ENCODE peak calls at places on chromosomes 1 and 21, in seven cellular contexts. K is IMR-90, L is H1, E is mesendoderm, Z is H9, U is mesenchymal stem cell, I is trophoblast cell. Q is an unnamed sample. For H3K4me1, the result is how much of the 10 kb centered on the place peaks cover.

GRCh38 chr1:179083031-179083345 is 1.1 kb downstream of the TOR3A start:
- DNase-seq in K (peak), L (no peak), E (peak), Z (no peak), U (peak), I (no peak), Q (no peak)

GRCh38 chr1:45586769-45587168 is 2.9 kb downstream of the NASP start:
- DNase-seq in K (no peak), L (no peak), E (no peak), Z (no peak), U (no peak), I (no peak), Q (no peak)

GRCh38 chr1:182617734-182618288 is 13.6 kb upstream of the RGS16 start:
- DNase-seq in K (peak), L (no peak), E (peak), Z (no peak), U (peak), I (no peak), Q (no peak)

GRCh38 chr1:110243581-110243980 is 33.5 kb downstream of the KCNC4 start:
- DNase-seq in K (no peak), L (no peak), E (no peak), Z (no peak), U (no peak), I (no peak), Q (no peak)

GRCh38 chr1:9317591-9318331 is 25.1 kb downstream of the SPSB1 start:
- DNase-seq in K (peak), L (no peak), E (no peak), Z (no peak), U (peak), I (no peak), Q (no peak)

GRCh38 chr1:180053594-180054567 is 99.3 kb downstream of the CEP350 start:
- DNase-seq in K (peak), L (no peak), E (no peak), Z (no peak), U (peak), I (peak), Q (no peak)

GRCh38 chr1:228337031-228337564 is 69.5 kb downstream of the TRIM11 start:
- DNase-seq in K (no peak), L (no peak), E (no peak), Z (no peak), U (no peak), I (no peak), Q (no peak)

GRCh38 chr1:47317841-47318240 is 3.9 kb upstream of the STIL start:
- DNase-seq in K (peak), L (no peak), E (peak), Z (no peak), U (peak), I (peak), Q (no peak)

GRCh38 chr1:3775498-3776230 is 3.1 kb downstream of the SMIM1 start:
- DNase-seq in K (peak), L (peak), E (peak), Z (peak), U (peak), I (peak), Q (no peak)

GRCh38 chr1:114428083-114428754 is 82.8 kb downstream of the TRIM33 start:
- DNase-seq in K (peak), L (no peak), E (peak), Z (no peak), U (peak), I (peak), Q (no peak)

GRCh38 chr21:42109473-42109872 is 38.4 kb downstream of the UMODL1 start:
- DNase-seq in K (no peak), L (no peak), E (no peak), Z (no peak), U (no peak), I (no peak), Q (no peak)

GRCh38 chr1:109425902-109426277 is 358 bp downstream of the PSMA5 start:
- DNase-seq in K (peak), L (no peak), E (peak), Z (no peak), U (peak), I (peak), Q (no peak)

GRCh38 chr1:245209658-245210415 is 55.1 kb downstream of the KIF26B start:
- DNase-seq in K (no peak), L (no peak), E (no peak), Z (no peak), U (no peak), I (no peak), Q (no peak)

GRCh38 chr1:182952677-182953444 is at the start of gene SHCBP1L:
- DNase-seq in K (no peak), L (no peak), E (no peak), Z (peak), U (no peak), I (no peak), Q (no peak)

GRCh38 chr1:234823191-234824176 is 213.5 kb upstream of the IRF2BP2 start:
- DNase-seq in K (no peak), L (no peak), E (no peak), Z (no peak), U (no peak), I (no peak), Q (no peak)

GRCh38 chr1:201493757-201494617 is 12.9 kb downstream of the CSRP1 start:
- DNase-seq in K (peak), L (no peak), E (no peak), Z (no peak), U (peak), I (no peak), Q (no peak)

GRCh38 chr1:69940816-69941215 is 264.6 kb downstream of the LRRC40 start:
- DNase-seq in K (no peak), L (no peak), E (no peak), Z (no peak), U (no peak), I (no peak), Q (no peak)

GRCh38 chr21:18350216-18350615 is 53.4 kb downstream of the TMPRSS15 start:
- DNase-seq in K (no peak), L (no peak), E (no peak), Z (no peak), U (peak), I (peak), Q (no peak)

GRCh38 chr1:15196807-15197530 is 43.4 kb downstream of the TMEM51 start:
- DNase-seq in K (no peak), L (no peak), E (peak), Z (peak), U (no peak), I (no peak), Q (no peak)

GRCh38 chr1:19799233-19799876 is 361 bp downstream of the TMCO4 start:
- DNase-seq in K (peak), L (no peak), E (no peak), Z (no peak), U (peak), I (peak), Q (no peak)

GRCh38 chr1:21935891-21936365 is 1.2 kb downstream of the HSPG2 start:
- DNase-seq in K (no peak), L (no peak), E (peak), Z (no peak), U (peak), I (peak), Q (no peak)

GRCh38 chr1:220484135-220484534 is 43.8 kb upstream of the MARK1 start:
- DNase-seq in K (no peak), L (no peak), E (no peak), Z (no peak), U (no peak), I (peak), Q (no peak)

GRCh38 chr1:231625975-231626534 is 535 bp upstream of the DISC1 start:
- DNase-seq in K (no peak), L (no peak), E (peak), Z (peak), U (no peak), I (no peak), Q (no peak)

GRCh38 chr1:47513393-47513792 is 75.5 kb downstream of the FOXD2 start:
- DNase-seq in K (no peak), L (no peak), E (no peak), Z (no peak), U (no peak), I (no peak), Q (no peak)

GRCh38 chr1:48471103-48471502 is 901 bp downstream of the SPATA6 start:
- DNase-seq in K (no peak), L (no peak), E (peak), Z (no peak), U (peak), I (peak), Q (no peak)

GRCh38 chr1:172470149-172470548 is 26.3 kb upstream of the PIGC start:
- DNase-seq in K (no peak), L (no peak), E (no peak), Z (no peak), U (no peak), I (peak), Q (no peak)

GRCh38 chr1:21716169-21716568 is 47.0 kb upstream of the RAP1GAP start:
- DNase-seq in K (no peak), L (no peak), E (no peak), Z (no peak), U (no peak), I (no peak), Q (no peak)

GRCh38 chr1:172699111-172699510 is 40.2 kb downstream of the FASLG start:
- DNase-seq in K (peak), L (no peak), E (no peak), Z (no peak), U (peak), I (peak), Q (no peak)

GRCh38 chr1:211331011-211331709 is 4.5 kb downstream of the TRAF5 start:
- DNase-seq in K (peak), L (no peak), E (no peak), Z (no peak), U (no peak), I (no peak), Q (no peak)

GRCh38 chr1:20552728-20553571 is 577 bp downstream of the FAM43B start:
- DNase-seq in K (peak), L (no peak), E (peak), Z (peak), U (peak), I (peak), Q (peak)

GRCh38 chr1:21633992-21634475 is 35.1 kb downstream of the RAP1GAP start:
- DNase-seq in K (no peak), L (no peak), E (no peak), Z (no peak), U (no peak), I (peak), Q (no peak)

GRCh38 chr1:221468556-221468955 is 273.3 kb downstream of the DUSP10 start:
- DNase-seq in K (no peak), L (no peak), E (no peak), Z (no peak), U (no peak), I (peak), Q (no peak)

GRCh38 chr1:29120955-29121485 is 2.7 kb downstream of the TMEM200B start:
- DNase-seq in K (peak), L (no peak), E (peak), Z (peak), U (peak), I (peak), Q (peak)

GRCh38 chr1:107604823-107605222 is 360.2 kb downstream of the VAV3 start:
- DNase-seq in K (no peak), L (no peak), E (no peak), Z (no peak), U (no peak), I (no peak), Q (no peak)

GRCh38 chr1:8889925-8890785 is 11.7 kb upstream of the ENO1 start:
- DNase-seq in K (peak), L (no peak), E (no peak), Z (no peak), U (peak), I (peak), Q (no peak)

GRCh38 chr1:46202975-46203737 is at the start of gene LURAP1:
- DNase-seq in K (peak), L (no peak), E (peak), Z (peak), U (peak), I (peak), Q (peak)

GRCh38 chr1:44377925-44378784 is 23.1 kb upstream of the ERI3 start:
- DNase-seq in K (peak), L (no peak), E (peak), Z (peak), U (peak), I (peak), Q (peak)

GRCh38 chr1:10714337-10715114 is 81.9 kb downstream of the CASZ1 start:
- DNase-seq in K (no peak), L (no peak), E (no peak), Z (no peak), U (no peak), I (no peak), Q (peak)

GRCh38 chr1:164683235-164683634 is 124.3 kb downstream of the PBX1 start:
- DNase-seq in K (no peak), L (no peak), E (peak), Z (no peak), U (no peak), I (peak), Q (no peak)
- H3K23ac ChIP-seq in K (no peak), L (no peak), E (no peak), Z (no peak), U (no peak), I (no peak), Q (no peak)

GRCh38 chr1:72489801-72490200 is 207.5 kb upstream of the NEGR1 start:
- DNase-seq in K (no peak), L (no peak), E (no peak), Z (no peak), U (no peak), I (no peak), Q (no peak)

GRCh38 chr1:72482736-72483413 is 200.5 kb upstream of the NEGR1 start:
- DNase-seq in K (no peak), L (no peak), E (no peak), Z (no peak), U (no peak), I (no peak), Q (no peak)

GRCh38 chr1:72481420-72481819 is 199.1 kb upstream of the NEGR1 start:
- DNase-seq in K (no peak), L (no peak), E (no peak), Z (no peak), U (no peak), I (no peak), Q (no peak)

GRCh38 chr1:72485786-72486185 is 203.4 kb upstream of the NEGR1 start:
- DNase-seq in K (peak), L (no peak), E (no peak), Z (no peak), U (no peak), I (no peak), Q (no peak)

GRCh38 chr1:72483958-72484357 is 201.6 kb upstream of the NEGR1 start:
- DNase-seq in K (no peak), L (no peak), E (no peak), Z (no peak), U (no peak), I (no peak), Q (no peak)
- H3K4me1 ChIP-seq in K (under half), L (under half), E (under half), Z (under half), U (under half), I (under half), Q (under half)

GRCh38 chr21:44703731-44704635 is 7.0 kb downstream of the KRTAP10-12 start:
- DNase-seq in K (no peak), L (no peak), E (no peak), Z (no peak), U (no peak), I (no peak), Q (no peak)
- H3K23ac ChIP-seq in K (no peak), L (no peak), E (peak), Z (no peak), U (no peak), I (no peak), Q (peak)

GRCh38 chr1:38640371-38640770 is 219.2 kb downstream of the RRAGC start:
- DNase-seq in K (no peak), L (no peak), E (no peak), Z (no peak), U (no peak), I (no peak), Q (no peak)
- H3K4me1 ChIP-seq in K (under half), L (under half), E (under half), Z (under half), U (under half), I (under half), Q (under half)

DNA sequence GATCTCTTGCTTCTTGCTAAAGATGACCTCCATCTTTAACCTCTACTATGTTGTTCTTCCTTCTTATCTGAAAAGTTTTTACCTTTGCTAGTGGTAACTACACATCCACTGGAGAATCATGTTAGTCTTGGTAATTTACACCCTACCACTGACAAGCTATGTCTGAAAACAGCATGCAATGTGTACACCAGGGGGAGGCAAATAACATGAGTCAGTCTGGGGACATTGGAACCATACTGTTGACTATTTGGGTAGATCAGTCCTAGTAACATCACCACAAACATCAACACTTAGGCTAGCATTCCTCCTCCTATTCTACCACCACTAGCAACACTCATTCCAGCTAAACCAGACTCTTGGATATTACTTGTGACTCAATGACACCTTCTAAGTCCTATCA is 549.0 kb downstream of the KCNT2 start:
- DNase-seq in K (no peak), L (no peak), E (peak), Z (no peak), U (peak), I (no peak), Q (no peak)
- H3K23ac ChIP-seq in K (no peak), L (no peak), E (no peak), Z (no peak), U (no peak), I (no peak), Q (no peak)

DNA sequence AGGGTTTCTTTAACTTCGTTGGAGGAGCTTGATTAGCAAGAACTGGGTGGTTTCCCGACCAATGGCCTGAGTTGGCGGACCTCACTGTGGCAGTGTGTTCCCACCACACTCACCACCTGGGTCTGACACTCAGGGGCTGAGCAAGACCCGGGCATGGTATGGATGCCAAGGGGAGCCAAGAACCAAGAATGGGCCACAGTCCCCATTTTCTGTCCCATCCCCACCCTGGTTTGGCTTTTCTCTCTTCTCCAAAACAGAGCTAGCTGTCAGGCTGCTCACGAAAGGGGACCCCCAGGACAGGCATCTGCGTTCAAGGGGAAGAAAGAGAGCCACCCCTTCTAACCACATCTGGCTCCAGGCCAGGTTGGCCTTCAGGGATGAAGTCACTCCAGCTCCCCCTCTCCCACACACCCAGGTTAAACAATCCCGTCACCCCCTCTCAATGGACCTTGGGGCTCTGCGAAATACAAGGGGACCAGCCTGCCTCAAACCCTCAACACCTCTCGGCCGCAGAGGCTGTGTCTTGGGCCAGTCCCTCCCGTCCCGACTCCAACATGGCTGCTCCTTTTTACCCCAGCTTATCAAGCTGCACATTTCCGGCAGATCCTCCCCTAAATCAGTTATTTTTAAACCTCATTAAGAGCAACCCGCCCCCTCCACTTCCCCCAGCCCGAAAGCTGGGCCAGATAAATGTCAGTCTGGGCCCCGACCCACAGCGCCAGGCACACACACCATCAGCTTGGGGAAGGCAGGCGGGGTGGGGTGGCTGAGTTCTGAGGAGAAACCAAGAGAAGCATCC is 3.4 kb downstream of the TAGLN2 start:
- DNase-seq in K (peak), L (no peak), E (no peak), Z (no peak), U (peak), I (no peak), Q (no peak)
- H3K4me1 ChIP-seq in K (under half), L (under half), E (under half), Z (under half), U (under half), I (under half), Q (under half)

DNA sequence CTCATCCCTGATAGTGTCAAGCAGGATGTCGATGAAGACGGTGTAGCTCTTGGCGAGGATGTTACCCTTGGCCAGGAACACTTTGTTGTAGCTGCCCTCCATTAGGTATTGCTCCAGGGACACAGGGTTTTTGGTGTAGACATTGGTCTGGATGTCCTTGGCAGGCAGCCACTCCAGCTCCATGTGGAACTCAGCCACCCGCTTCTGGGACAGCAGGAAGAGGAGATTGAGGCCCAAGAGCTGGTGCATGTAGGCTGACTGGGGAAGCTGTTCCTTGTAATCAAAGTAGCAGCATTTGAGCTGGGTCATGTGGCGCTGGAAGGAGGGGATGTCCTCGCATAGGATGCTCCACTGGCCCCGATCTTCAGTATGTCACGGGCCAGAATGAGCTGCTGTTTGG is 9.5 kb downstream of the IL6R start:
- DNase-seq in K (no peak), L (no peak), E (no peak), Z (no peak), U (no peak), I (no peak), Q (no peak)
- H3K23ac ChIP-seq in K (no peak), L (no peak), E (no peak), Z (no peak), U (no peak), I (no peak), Q (no peak)

GRCh38 chr1:168468042-168468809 is 75.6 kb downstream of the XCL2 start:
- DNase-seq in K (no peak), L (no peak), E (peak), Z (no peak), U (no peak), I (peak), Q (no peak)
- H3K4me1 ChIP-seq in K (under half), L (under half), E (under half), Z (under half), U (under half), I (under half), Q (under half)

GRCh38 chr1:154720328-154721301 is 112.6 kb upstream of the ADAR start:
- DNase-seq in K (no peak), L (no peak), E (no peak), Z (no peak), U (no peak), I (no peak), Q (no peak)
- H3K23ac ChIP-seq in K (no peak), L (no peak), E (no peak), Z (no peak), U (no peak), I (no peak), Q (no peak)

DNA sequence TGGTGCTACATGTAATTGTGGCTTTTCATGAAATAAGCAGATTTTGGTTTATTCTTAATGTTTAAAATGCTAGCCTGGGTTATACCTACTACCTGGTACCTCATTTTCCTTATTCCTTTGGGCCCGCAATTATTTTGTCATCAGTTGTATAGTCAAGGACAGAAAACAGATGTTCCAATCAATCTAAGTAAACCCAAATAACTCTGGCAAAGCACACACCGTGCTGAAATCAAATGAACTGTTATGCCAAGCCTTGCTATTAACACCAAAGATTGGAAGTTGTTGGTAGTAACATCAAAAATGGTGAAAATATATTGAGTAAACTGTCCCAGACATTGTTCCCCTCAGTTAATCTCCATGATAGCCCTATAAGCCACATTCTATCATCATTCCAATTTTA is 248.9 kb downstream of the FGGY start:
- DNase-seq in K (no peak), L (no peak), E (no peak), Z (no peak), U (no peak), I (no peak), Q (no peak)
- H3K4me1 ChIP-seq in K (under half), L (under half), E (under half), Z (under half), U (under half), I (under half), Q (under half)

Q was measured in neuronal stem cell.